ENCODE peak calls at places on chromosomes 3 and 15, in six cellular contexts. M is kidney glomerular epithelial cell, A is left colon, U is nephron progenitor cell, C is psoas muscle, K is DMS153. Q is an unnamed sample.

GRCh38 chr15:63221346-63221745 is 31.9 kb downstream of the RAB8B start:
- DNase-seq in K (no peak), A (peak; percentile 29), M (no peak), C (peak; percentile 25), U (no peak), Q (no peak)

GRCh38 chr15:99556010-99556409 is 9.8 kb upstream of the MEF2A start:
- DNase-seq in U (no peak), K (no peak), M (no peak), C (no peak), A (no peak), Q (no peak)

GRCh38 chr15:71288348-71288955 is 173.2 kb downstream of the THSD4 start:
- DNase-seq in K (no peak), A (no peak), C (no peak), M (no peak), U (no peak), Q (no peak)

GRCh38 chr3:115397433-115397832 is 225.9 kb upstream of the GAP43 start:
- DNase-seq in K (no peak), C (no peak), U (no peak), A (no peak), M (no peak), Q (no peak)

GRCh38 chr3:125322166-125322565 is 53.0 kb downstream of the ZNF148 start:
- DNase-seq in M (no peak), C (no peak), A (no peak), U (no peak), K (no peak), Q (no peak)

GRCh38 chr15:88858934-88859333 is 36.4 kb downstream of the HAPLN3 start:
- DNase-seq in M (no peak), A (no peak), U (no peak), K (no peak), C (no peak), Q (no peak)

GRCh38 chr3:105349988-105350387 is 16.7 kb upstream of the ALCAM start:
- DNase-seq in A (no peak), M (no peak), C (no peak), K (no peak), U (no peak), Q (no peak)

GRCh38 chr15:40379853-40380252 is 2.7 kb upstream of the KNSTRN start:
- DNase-seq in C (peak; percentile 79), K (no peak), A (peak; percentile 51), U (no peak), M (peak; percentile 68), Q (no peak)

GRCh38 chr3:68764554-68764953 is 167.8 kb downstream of the TAFA4 start:
- DNase-seq in M (no peak), K (no peak), A (no peak), C (no peak), U (no peak), Q (no peak)

GRCh38 chr15:62952969-62953368 is 89.6 kb upstream of the TPM1 start:
- DNase-seq in M (no peak), U (no peak), A (no peak), C (no peak), K (no peak), Q (no peak)

GRCh38 chr15:98955980-98956723 is 51.4 kb downstream of the PGPEP1L start:
- DNase-seq in K (no peak), U (no peak), M (no peak), C (no peak), A (no peak), Q (no peak)

GRCh38 chr3:129161860-129162271 is 1.0 kb upstream of the ISY1 start:
- DNase-seq in M (no peak), A (peak; percentile 35), C (no peak), K (peak; percentile 3), U (peak; percentile 13), Q (peak; percentile 30)

GRCh38 chr15:80568298-80568697 is 126.8 kb upstream of the ABHD17C start:
- DNase-seq in K (no peak), M (no peak), C (no peak), U (no peak), A (no peak), Q (no peak)

GRCh38 chr15:40409366-40409765 is 3.8 kb downstream of the IVD start:
- DNase-seq in U (no peak), A (no peak), C (no peak), K (no peak), M (no peak), Q (peak; percentile 84)

GRCh38 chr3:149013726-149014125 is 22.4 kb downstream of the GYG1 start:
- DNase-seq in A (no peak), K (no peak), C (no peak), U (no peak), M (peak; percentile 71), Q (no peak)

GRCh38 chr3:111151438-111151837 is 79.8 kb downstream of the NECTIN3 start:
- DNase-seq in A (no peak), C (no peak), K (no peak), M (peak; percentile 52), U (no peak), Q (no peak)

GRCh38 chr3:9736831-9737230 is 5.3 kb downstream of the BRPF1 start:
- DNase-seq in A (no peak), C (no peak), U (no peak), M (no peak), K (no peak), Q (no peak)

GRCh38 chr15:61938249-61938648 is 122.0 kb downstream of the VPS13C start:
- DNase-seq in C (no peak), A (no peak), U (no peak), M (no peak), K (no peak), Q (no peak)

GRCh38 chr15:55799287-55800212 is 56.6 kb upstream of the PRTG start:
- DNase-seq in C (no peak), U (peak; percentile 81), M (peak; percentile 72), K (no peak), A (no peak), Q (peak; percentile 59)

GRCh38 chr3:180646187-180646790 is 33.0 kb downstream of the CCDC39 start:
- DNase-seq in M (no peak), A (no peak), C (no peak), U (no peak), K (no peak), Q (no peak)

GRCh38 chr3:186219211-186219638 is 110.3 kb upstream of the ETV5 start:
- DNase-seq in U (no peak), K (no peak), C (peak; percentile 79), M (no peak), A (no peak), Q (no peak)

GRCh38 chr3:193452338-193452737 is 73.8 kb upstream of the ATP13A5 start:
- DNase-seq in A (no peak), U (no peak), C (no peak), M (no peak), K (no peak), Q (no peak)

GRCh38 chr15:26472661-26473060 is 300.2 kb downstream of the GABRB3 start:
- DNase-seq in K (no peak), U (no peak), C (no peak), A (no peak), M (no peak), Q (no peak)

GRCh38 chr3:65776494-65776893 is 262.2 kb downstream of the MAGI1 start:
- DNase-seq in M (no peak), U (no peak), C (no peak), A (no peak), K (no peak), Q (no peak)

GRCh38 chr15:40190591-40190990 is 29.7 kb downstream of the BUB1B start:
- DNase-seq in M (peak; percentile 21), U (no peak), C (no peak), K (no peak), A (no peak), Q (no peak)

GRCh38 chr15:81235781-81236507 is 39.3 kb downstream of the IL16 start:
- DNase-seq in M (peak; percentile 23), A (no peak), K (no peak), C (peak; percentile 38), U (no peak), Q (no peak)

GRCh38 chr3:123330441-123330991 is 118.4 kb downstream of the ADCY5 start:
- DNase-seq in C (no peak), K (no peak), U (no peak), M (no peak), A (no peak), Q (no peak)

GRCh38 chr15:26358708-26359107 is 414.2 kb downstream of the GABRB3 start:
- DNase-seq in A (no peak), K (no peak), U (no peak), M (no peak), C (no peak), Q (no peak)

GRCh38 chr15:65583701-65584100 is 27.2 kb downstream of the INTS14 start:
- DNase-seq in C (no peak), M (peak; percentile 11), A (no peak), U (peak; percentile 17), K (no peak), Q (peak; percentile 58)

GRCh38 chr3:132879651-132880050 is 157.4 kb upstream of the NPHP3 start:
- DNase-seq in A (no peak), K (no peak), C (no peak), M (no peak), U (no peak), Q (no peak)

Q was measured in GM20000.